ENCODE peak calls at places on chromosomes 7 and 10, in ten cellular contexts. I, A, O, X, N, B, G, D, V and R are unnamed samples. For H3K9me3, the result is how much of the 10 kb centered on the place peaks cover.

GRCh38 chr7:74194686-74195085 is 15.1 kb upstream of the LAT2 start:
- DNase-seq in G (no peak), B (no peak), V (no peak), X (no peak), A (no peak), O (no peak), N (no peak), D (no peak), I (no peak), R (no peak)

GRCh38 chr7:137757146-137757925 is 89.4 kb downstream of the DGKI start:
- DNase-seq in A (no peak), O (no peak), N (no peak), B (no peak), G (no peak), D (no peak), X (no peak), I (no peak), V (no peak), R (no peak)

GRCh38 chr7:45455662-45456061 is 118.5 kb upstream of the ADCY1 start:
- DNase-seq in N (no peak), O (no peak), G (no peak), X (no peak), D (no peak), V (no peak), A (no peak), B (peak), I (no peak), R (no peak)

GRCh38 chr7:76381814-76382213 is 23.0 kb upstream of the YWHAG start:
- DNase-seq in X (no peak), A (no peak), D (no peak), O (no peak), B (no peak), N (no peak), I (no peak), V (no peak), G (no peak), R (no peak)

GRCh38 chr10:72898616-72899015 is 5.1 kb downstream of the OIT3 start:
- DNase-seq in D (no peak), I (no peak), O (no peak), N (no peak), V (no peak), G (no peak), X (no peak), A (no peak), B (no peak), R (no peak)

GRCh38 chr7:134618756-134619530 is 27.7 kb upstream of the BPGM start:
- DNase-seq in B (no peak), A (no peak), V (no peak), X (no peak), N (no peak), D (no peak), O (no peak), I (no peak), G (no peak), R (no peak)

GRCh38 chr10:71083457-71083975 is 128.9 kb upstream of the UNC5B start:
- DNase-seq in I (no peak), O (no peak), V (peak), X (peak), A (no peak), B (no peak), N (peak), D (no peak), G (no peak), R (no peak)

GRCh38 chr7:150799741-150800575 is at the start of gene TMEM176B:
- DNase-seq in G (no peak), V (peak), I (peak), B (peak), N (no peak), X (peak), O (peak), A (peak), D (no peak), R (no peak)

GRCh38 chr7:20219446-20220292 is 2.5 kb upstream of the MACC1 start:
- DNase-seq in X (peak), I (peak), D (peak), G (peak), O (peak), A (peak), V (no peak), N (peak), B (peak), R (no peak)

GRCh38 chr10:43204394-43204942 is 62.4 kb downstream of the RASGEF1A start:
- DNase-seq in G (peak), V (no peak), O (no peak), X (peak), A (no peak), D (no peak), B (peak), I (no peak), N (peak), R (peak)

GRCh38 chr10:13593560-13593959 is 6.8 kb downstream of the PRPF18 start:
- DNase-seq in D (no peak), O (no peak), B (no peak), G (no peak), A (no peak), V (no peak), X (no peak), I (no peak), N (no peak), R (no peak)

GRCh38 chr10:9211228-9211627 is 1156.7 kb downstream of the GATA3 start:
- DNase-seq in V (no peak), O (no peak), I (no peak), A (no peak), D (no peak), G (no peak), B (no peak), X (no peak), N (no peak), R (no peak)

GRCh38 chr7:157488966-157489365 is 152.2 kb downstream of the DNAJB6 start:
- DNase-seq in O (no peak), B (no peak), A (no peak), I (no peak), G (no peak), N (peak), D (no peak), X (peak), V (no peak), R (no peak)

GRCh38 chr10:30510184-30510931 is 76.4 kb downstream of the MAP3K8 start:
- DNase-seq in D (peak), A (no peak), V (no peak), B (no peak), O (no peak), X (no peak), I (peak), G (no peak), N (peak), R (no peak)

GRCh38 chr10:14653271-14654161 is 121.2 kb downstream of the FAM107B start:
- DNase-seq in I (no peak), V (no peak), B (no peak), G (peak), N (no peak), D (no peak), O (no peak), A (no peak), X (no peak), R (no peak)

GRCh38 chr7:28192786-28193581 is 12.4 kb upstream of the JAZF1 start:
- DNase-seq in B (no peak), V (no peak), A (no peak), X (no peak), D (no peak), N (no peak), O (no peak), G (no peak), I (no peak), R (no peak)

GRCh38 chr10:78292987-78293865 is 259.6 kb downstream of the RPS24 start:
- DNase-seq in N (no peak), V (peak), I (no peak), G (no peak), O (no peak), A (no peak), X (no peak), B (no peak), D (no peak), R (no peak)

GRCh38 chr7:6226194-6226799 is 46.1 kb downstream of the CYTH3 start:
- DNase-seq in G (no peak), D (no peak), B (no peak), I (no peak), A (no peak), N (no peak), O (no peak), V (no peak), X (no peak), R (no peak)

GRCh38 chr7:80883188-80884025 is 35.4 kb downstream of the SEMA3C start:
- DNase-seq in A (no peak), V (no peak), G (no peak), I (no peak), O (no peak), N (no peak), D (no peak), X (no peak), B (no peak), R (no peak)

GRCh38 chr7:102874966-102875365 is 37.8 kb upstream of the LRRC17 start:
- DNase-seq in I (no peak), G (no peak), N (no peak), A (no peak), B (no peak), X (no peak), O (no peak), V (no peak), D (no peak), R (no peak)

GRCh38 chr10:61280303-61280702 is 172.9 kb downstream of the TMEM26 start:
- DNase-seq in X (no peak), I (no peak), G (no peak), O (no peak), A (no peak), D (no peak), N (no peak), B (no peak), V (no peak), R (no peak)

GRCh38 chr10:78319841-78320240 is 286.2 kb downstream of the RPS24 start:
- DNase-seq in B (no peak), O (no peak), A (no peak), X (no peak), G (no peak), D (no peak), I (no peak), N (peak), V (no peak), R (no peak)

GRCh38 chr7:107125475-107125874 is 43.3 kb upstream of the HBP1 start:
- DNase-seq in G (no peak), D (no peak), V (no peak), B (no peak), X (no peak), N (no peak), O (no peak), I (no peak), A (no peak), R (no peak)

GRCh38 chr10:11336703-11337102 is 274.7 kb downstream of the USP6NL start:
- DNase-seq in A (no peak), X (no peak), B (no peak), I (no peak), O (no peak), N (peak), G (no peak), D (no peak), V (no peak), R (no peak)

GRCh38 chr10:124004372-124004928 is 88.9 kb downstream of the CHST15 start:
- DNase-seq in I (no peak), B (no peak), D (no peak), N (no peak), V (no peak), G (no peak), X (no peak), A (no peak), O (no peak), R (no peak)

GRCh38 chr10:82378146-82378545 is 503.2 kb downstream of the NRG3 start:
- DNase-seq in I (no peak), O (peak), N (peak), V (no peak), D (no peak), G (peak), A (no peak), X (no peak), B (no peak), R (no peak)

GRCh38 chr7:24284699-24285506 is 913 bp downstream of the NPY start:
- DNase-seq in I (no peak), O (no peak), B (peak), N (no peak), D (no peak), X (no peak), V (peak), A (no peak), G (no peak), R (no peak)

GRCh38 chr7:152512711-152513110 is 76.9 kb upstream of the KMT2C start:
- DNase-seq in V (no peak), D (peak), O (no peak), A (no peak), G (no peak), I (no peak), B (no peak), N (no peak), X (no peak), R (no peak)

GRCh38 chr7:66928388-66928787 is 7.4 kb downstream of the TMEM248 start:
- DNase-seq in I (no peak), O (peak), B (no peak), X (no peak), G (peak), D (no peak), A (no peak), N (no peak), V (no peak), R (no peak)

GRCh38 chr10:92164024-92164423 is 126.9 kb downstream of the CPEB3 start:
- DNase-seq in G (no peak), N (no peak), B (no peak), V (no peak), O (no peak), I (no peak), X (no peak), A (no peak), D (no peak), R (no peak)

GRCh38 chr10:30059209-30060107 is at the start of gene JCAD:
- DNase-seq in V (peak), D (peak), I (peak), O (peak), G (peak), A (peak), N (peak), X (peak), B (peak), R (no peak)

GRCh38 chr10:80272793-80273522 is 16.5 kb downstream of the MAT1A start:
- DNase-seq in B (no peak), G (peak), D (no peak), N (no peak), V (peak), O (no peak), A (no peak), X (no peak), I (no peak), R (no peak)

GRCh38 chr10:91006752-91007346 is 86.0 kb upstream of the ANKRD1 start:
- DNase-seq in A (no peak), D (peak), I (no peak), B (no peak), X (no peak), G (no peak), V (no peak), O (no peak), N (no peak), R (no peak)

GRCh38 chr7:33327427-33327826 is 198.1 kb downstream of the BBS9 start:
- DNase-seq in A (no peak), O (no peak), I (no peak), D (no peak), N (no peak), V (no peak), B (no peak), G (no peak), X (no peak), R (no peak)

GRCh38 chr7:33325754-33326484 is 196.6 kb downstream of the BBS9 start:
- DNase-seq in X (no peak), G (no peak), B (no peak), V (no peak), N (no peak), A (no peak), O (no peak), I (no peak), D (no peak), R (no peak)

DNA sequence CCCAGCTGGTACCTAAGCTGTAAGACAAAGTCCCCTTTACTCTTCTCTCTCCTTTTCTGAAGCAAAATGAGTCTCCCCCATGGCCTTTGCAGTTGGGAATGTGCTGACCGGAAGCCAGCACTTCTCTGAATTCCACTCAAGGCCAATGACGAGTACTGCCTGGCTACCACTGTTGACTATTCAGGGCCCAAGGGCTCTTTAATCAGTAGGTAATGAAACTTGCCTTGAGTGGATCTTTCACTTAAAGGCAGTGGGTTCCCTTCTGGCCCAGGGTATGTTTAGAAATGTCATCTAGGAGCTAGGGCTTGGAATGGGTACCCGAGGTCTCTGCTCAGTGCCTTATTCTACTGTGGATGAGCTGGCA is 197.1 kb downstream of the BBS9 start:
- DNase-seq in A (no peak), N (no peak), D (no peak), B (no peak), X (no peak), O (no peak), G (no peak), V (no peak), I (no peak), R (no peak)
- H3K9me3 ChIP-seq in A (under half), N (under half), D (under half), B (under half), X (under half), O (under half), G (under half), V (under half), I (under half), R (under half)

DNA sequence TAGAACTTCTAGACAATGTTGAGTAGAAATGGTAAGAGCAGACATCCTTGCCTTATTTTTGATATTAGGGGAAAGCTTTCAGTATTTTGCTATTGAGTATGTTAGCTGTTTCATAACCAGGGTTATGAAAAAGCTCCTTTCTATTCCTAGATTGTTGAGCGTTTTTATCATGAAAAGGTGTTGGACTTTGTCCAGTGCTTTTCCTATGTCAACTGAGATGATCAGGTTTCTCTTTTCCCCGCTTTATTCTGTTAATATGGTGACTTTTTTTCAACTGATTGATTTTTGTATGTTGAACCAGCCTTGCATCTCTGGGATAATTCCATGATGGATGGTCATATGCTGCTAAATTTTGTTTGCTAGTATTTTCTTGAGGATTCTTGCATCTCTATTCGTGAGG is 58.5 kb downstream of the LCOR start:
- DNase-seq in O (no peak), I (no peak), A (no peak), B (no peak), V (no peak), G (no peak), D (no peak), N (no peak), X (no peak), R (no peak)
- H3K27ac ChIP-seq in O (no peak), I (no peak), A (no peak), B (peak), V (no peak), G (peak), D (no peak), N (no peak), X (no peak), R (no peak)

GRCh38 chr10:50406457-50407076 is 155.3 kb upstream of the ASAH2 start:
- DNase-seq in B (no peak), D (no peak), V (no peak), X (no peak), I (no peak), O (no peak), N (no peak), G (no peak), A (no peak), R (no peak)
- TF ChIP-seq CTCF in B (no peak), D (no peak), V (no peak), X (no peak), I (no peak), O (no peak), N (no peak), G (no peak), A (no peak), R (no peak)

DNA sequence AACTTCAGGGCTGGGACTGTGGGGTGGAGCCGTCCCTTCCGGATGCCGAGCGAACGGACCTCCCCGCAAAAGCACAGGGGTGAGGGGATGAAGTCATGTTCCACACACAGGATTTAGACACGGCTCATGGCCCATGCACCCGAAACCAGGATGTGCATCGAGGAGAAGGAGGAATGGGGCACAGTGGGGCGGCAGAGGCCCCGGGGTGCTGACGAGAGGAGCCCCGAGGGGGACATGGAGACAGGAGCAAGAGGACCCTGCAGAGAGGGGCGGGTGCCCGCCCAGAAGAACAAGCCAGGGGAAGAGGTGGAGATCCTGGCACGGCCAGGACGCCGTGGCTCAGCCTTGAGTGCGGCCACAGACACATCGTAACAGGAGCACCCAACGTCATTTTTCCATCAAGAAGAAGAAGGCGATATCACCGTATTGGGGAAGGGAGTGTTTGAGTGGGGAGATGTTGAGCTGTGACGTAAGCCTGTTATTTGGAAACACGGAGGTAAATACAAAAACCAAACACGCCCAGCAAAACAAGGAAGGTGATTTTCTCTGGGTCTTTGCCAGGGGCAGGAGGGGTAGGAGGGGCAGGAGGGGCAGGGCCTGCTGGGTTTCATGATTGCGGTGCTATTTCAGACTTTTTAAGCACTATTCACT is 25.3 kb upstream of the FOXL3 start:
- DNase-seq in D (no peak), G (no peak), X (no peak), B (peak), O (no peak), I (peak), A (no peak), N (no peak), V (peak), R (no peak)
- H3K9me3 ChIP-seq in D (under half), G (under half), X (under half), B (under half), O (under half), I (under half), A (under half), N (under half), V (under half), R (under half)